ENCODE peak calls at places on chromosomes 16 and 17, in seven cellular contexts. J, V, T, D, G, O and M are unnamed samples.

GRCh38 chr17:82000803-82001649 is 21.7 kb downstream of the CENPX start:
- DNase-seq in V (no peak), J (no peak), O (no peak), T (peak), D (no peak), G (no peak), M (no peak)

GRCh38 chr16:53745753-53746258 is 41.9 kb downstream of the FTO start:
- DNase-seq in T (no peak), G (peak), V (no peak), D (no peak), J (no peak), O (no peak), M (peak)

GRCh38 chr17:67479119-67479517 is 102.0 kb downstream of the PITPNC1 start:
- DNase-seq in T (no peak), O (no peak), V (no peak), J (no peak), D (no peak), G (no peak), M (no peak)

GRCh38 chr16:71499775-71500364 is 10.7 kb upstream of the ZNF19 start:
- DNase-seq in O (no peak), D (no peak), J (peak), V (no peak), G (peak), T (peak), M (peak)

GRCh38 chr17:7467498-7467897 is 11.9 kb downstream of the ZBTB4 start:
- DNase-seq in D (no peak), O (no peak), G (no peak), T (no peak), J (no peak), V (no peak), M (no peak)

GRCh38 chr16:52756812-52757517 is 210.0 kb upstream of the TOX3 start:
- DNase-seq in G (no peak), T (no peak), V (no peak), O (no peak), J (no peak), D (no peak), M (no peak)

GRCh38 chr16:65947951-65948350 is 418.5 kb upstream of the CDH5 start:
- DNase-seq in D (no peak), O (no peak), V (no peak), G (no peak), T (no peak), J (no peak), M (no peak)

GRCh38 chr17:80029235-80029974 is 6.3 kb downstream of the TBC1D16 start:
- DNase-seq in V (peak), G (peak), D (peak), T (no peak), O (peak), J (no peak), M (peak)

GRCh38 chr17:1144139-1144538 is 35.6 kb downstream of the ABR start:
- DNase-seq in D (no peak), J (no peak), O (no peak), T (no peak), V (no peak), G (no peak), M (no peak)

GRCh38 chr17:47297661-47298400 is 25.9 kb upstream of the EFCAB13 start:
- DNase-seq in O (no peak), T (no peak), V (no peak), G (no peak), D (no peak), J (no peak), M (peak)

GRCh38 chr17:31595666-31596381 is 204.3 kb downstream of the RAB11FIP4 start:
- DNase-seq in J (no peak), T (no peak), G (no peak), O (no peak), D (no peak), V (no peak), M (no peak)

GRCh38 chr16:12089492-12090161 is 113.1 kb downstream of the SNX29 start:
- DNase-seq in D (peak), V (peak), O (no peak), G (peak), J (no peak), T (peak), M (peak)

GRCh38 chr16:31714899-31715504 is 158.6 kb upstream of the ZNF267 start:
- DNase-seq in J (no peak), O (no peak), V (no peak), T (peak), G (no peak), D (no peak), M (no peak)

GRCh38 chr17:2844386-2844785 is 48.1 kb downstream of the RAP1GAP2 start:
- DNase-seq in J (no peak), O (no peak), G (peak), D (no peak), T (no peak), V (no peak), M (no peak)

GRCh38 chr17:16131593-16131992 is 83.7 kb downstream of the NCOR1 start:
- DNase-seq in O (no peak), J (no peak), D (no peak), T (no peak), G (no peak), V (no peak), M (no peak)

GRCh38 chr17:80138856-80139426 is 8.0 kb downstream of the EIF4A3 start:
- DNase-seq in T (no peak), V (no peak), O (no peak), G (no peak), J (no peak), D (no peak), M (no peak)

GRCh38 chr17:1861391-1862010 is 31.7 kb downstream of the RPA1 start:
- DNase-seq in O (no peak), D (peak), T (no peak), G (no peak), V (no peak), J (no peak), M (no peak)

GRCh38 chr17:17663160-17664072 is 17.8 kb upstream of the RAI1 start:
- DNase-seq in V (peak), J (peak), T (peak), G (peak), D (peak), O (peak), M (peak)

DNA sequence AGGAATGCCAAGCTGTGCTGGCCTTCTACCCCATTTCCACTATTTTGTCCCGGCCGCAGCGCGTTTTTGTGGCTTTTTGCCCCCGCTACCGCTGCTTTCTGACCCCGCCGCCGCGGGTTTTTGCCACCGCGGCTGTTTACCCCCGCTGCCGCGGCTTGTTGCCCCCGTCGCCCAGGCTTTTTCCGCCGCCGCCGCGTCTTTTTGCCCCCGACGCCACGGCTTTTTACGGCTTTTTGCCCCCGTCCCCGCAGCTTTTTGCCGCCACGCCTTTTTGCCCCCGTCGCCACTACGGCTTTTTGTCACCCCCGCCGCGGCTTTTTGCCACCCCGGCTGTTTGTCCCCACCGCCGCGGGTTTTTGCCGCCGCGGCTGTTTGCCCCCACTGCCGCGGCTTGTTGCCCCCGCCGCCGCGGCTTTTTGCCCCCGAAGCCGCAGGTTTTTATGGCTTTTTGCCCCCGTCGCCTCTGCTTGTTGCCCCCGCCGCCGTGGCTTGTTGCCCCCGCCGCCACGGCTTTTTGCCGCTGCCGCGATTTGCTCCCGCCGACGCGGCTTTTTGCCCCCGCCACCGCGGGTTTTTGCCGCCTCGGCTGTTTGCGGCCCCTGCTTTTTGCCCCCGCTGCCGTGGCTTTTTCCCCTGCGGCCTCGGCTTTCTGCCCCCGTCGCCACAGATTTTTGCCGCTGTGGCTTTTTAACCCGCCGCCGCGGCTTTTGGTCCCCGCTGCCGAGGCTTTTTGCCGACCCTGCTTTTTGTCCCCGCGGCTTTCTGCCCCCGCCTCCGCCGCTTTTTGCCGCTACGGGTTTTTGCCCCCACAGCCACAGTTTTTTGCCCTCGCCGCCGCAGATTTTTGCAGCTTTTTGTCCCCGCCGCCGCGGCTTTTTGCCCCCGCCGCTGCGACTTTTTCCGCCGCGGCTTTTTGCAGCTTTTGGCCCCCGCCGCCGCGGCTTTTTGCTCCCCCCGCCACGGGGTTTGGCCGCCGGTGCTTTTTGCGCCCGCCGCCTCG is 520.4 kb upstream of the WSB1 start:
- DNase-seq in J (no peak), O (no peak), V (no peak), T (no peak), G (no peak), D (no peak), M (no peak)
- H3K4me3 ChIP-seq in J (no peak), O (no peak), V (no peak), T (no peak), G (no peak), D (no peak), M (no peak)

GRCh38 chr16:55171241-55171640 is 152.8 kb upstream of the IRX6 start:
- DNase-seq in O (no peak), G (no peak), T (no peak), J (no peak), V (no peak), D (no peak), M (no peak)
- TF ChIP-seq CTCF in O (peak), G (no peak), T (no peak), J (no peak), V (no peak), D (no peak), M (no peak)

GRCh38 chr17:42521666-42522262 is 14.3 kb upstream of the NAGLU start:
- DNase-seq in J (no peak), D (peak), V (no peak), T (no peak), G (no peak), O (no peak), M (no peak)

GRCh38 chr17:42521036-42521435 is 15.0 kb upstream of the NAGLU start:
- DNase-seq in J (no peak), D (no peak), V (no peak), T (no peak), G (no peak), O (no peak), M (no peak)

GRCh38 chr17:42519546-42520444 is 16.2 kb upstream of the NAGLU start:
- DNase-seq in G (peak), T (no peak), O (peak), V (peak), J (peak), D (peak), M (peak)

GRCh38 chr17:42518755-42519545 is 17.1 kb upstream of the NAGLU start:
- DNase-seq in V (no peak), J (no peak), G (peak), D (peak), O (no peak), T (no peak), M (peak)

DNA sequence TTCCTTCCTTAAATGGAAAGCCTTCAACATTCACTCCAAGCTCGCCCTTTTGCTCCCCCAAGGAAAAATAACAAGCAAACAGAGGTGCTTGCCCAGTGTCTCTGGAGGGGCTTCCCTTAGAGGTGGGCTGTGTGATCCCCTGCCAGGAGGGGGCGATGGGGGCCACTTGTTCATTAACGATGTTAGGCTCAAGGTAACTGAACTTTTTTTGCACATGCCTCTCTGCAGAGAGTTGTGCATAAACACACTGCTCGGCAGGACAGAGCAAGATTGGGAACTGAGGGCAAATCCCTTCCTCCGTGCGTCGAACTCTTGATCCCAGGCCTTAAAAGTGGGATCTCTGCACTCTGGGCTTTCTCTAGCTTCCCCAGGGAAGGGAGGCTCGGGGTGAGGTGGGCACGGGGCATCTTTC is 15.5 kb upstream of the NAGLU start:
- DNase-seq in G (no peak), T (peak), V (no peak), J (no peak), O (no peak), D (no peak), M (no peak)
- H3K4me3 ChIP-seq in G (no peak), T (no peak), V (peak), J (no peak), O (no peak), D (no peak), M (no peak)

DNA sequence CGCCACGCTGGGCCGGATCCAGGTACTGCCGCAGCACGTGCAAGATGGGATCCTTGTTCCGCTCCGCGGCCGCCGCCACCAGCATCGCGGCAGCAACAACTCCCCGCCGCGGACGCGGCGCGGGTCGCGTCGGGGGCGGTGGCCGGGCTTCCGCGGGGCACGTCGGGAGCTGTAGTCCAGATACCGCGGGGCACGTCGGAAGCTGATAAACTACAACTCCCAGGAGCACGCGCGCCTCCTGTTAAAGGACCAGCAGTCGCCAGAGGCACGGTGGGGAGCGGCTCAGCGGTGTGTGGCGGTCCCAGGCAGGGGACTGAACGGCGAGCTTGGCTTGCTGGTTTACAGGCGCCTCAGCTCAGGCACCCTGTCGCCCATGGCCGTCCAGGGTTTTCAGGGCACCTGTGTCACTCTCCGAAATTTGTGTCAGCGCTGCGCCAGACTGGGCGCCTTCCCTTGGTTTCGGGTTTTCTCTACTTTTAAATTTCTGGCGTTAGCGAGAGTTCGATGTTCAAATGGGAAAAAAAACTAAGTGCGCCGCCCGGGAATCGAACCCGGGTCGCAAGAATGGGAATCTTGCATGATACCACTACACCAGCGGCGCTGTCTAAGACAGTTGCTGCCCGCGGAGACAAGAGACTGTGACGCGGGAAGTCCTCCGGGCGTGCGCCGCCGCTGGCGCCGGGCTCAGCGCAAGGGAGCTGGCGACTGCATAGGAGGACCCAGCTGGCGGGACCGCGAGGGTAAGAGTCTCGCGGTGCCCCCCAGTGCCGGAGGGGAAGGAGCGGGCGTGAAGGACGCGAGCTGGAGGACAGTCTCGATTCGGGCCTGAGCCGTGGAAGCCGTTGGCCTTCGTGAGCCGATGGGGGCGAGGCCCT is at the start of gene METTL26:
- DNase-seq in O (peak), D (peak), T (peak), V (peak), G (peak), J (peak), M (peak)
- TF ChIP-seq CTCF in O (no peak), D (no peak), T (no peak), V (no peak), G (no peak), J (no peak), M (no peak)

DNA sequence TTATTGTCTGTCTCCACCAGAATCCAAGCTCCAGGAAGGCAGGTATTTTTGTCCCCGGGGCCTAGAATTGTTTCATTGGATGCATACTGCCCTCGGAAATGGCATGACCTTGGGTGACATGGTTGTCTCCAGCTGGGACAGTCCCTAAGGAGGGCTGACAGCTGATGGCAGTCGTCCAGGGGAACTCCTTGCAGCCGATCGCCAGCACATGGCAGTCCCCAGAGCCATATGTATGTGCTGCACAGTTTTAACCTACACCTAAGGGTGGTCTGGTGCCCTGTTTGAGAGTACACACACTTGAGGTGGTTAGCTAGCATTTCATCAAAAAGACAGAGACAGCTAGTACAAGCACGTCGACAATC is 667 bp upstream of the MFSD6L start:
- DNase-seq in J (no peak), O (no peak), T (no peak), D (no peak), G (no peak), V (no peak), M (no peak)
- H3K4me3 ChIP-seq in J (no peak), O (no peak), T (no peak), D (no peak), G (no peak), V (no peak), M (no peak)

DNA sequence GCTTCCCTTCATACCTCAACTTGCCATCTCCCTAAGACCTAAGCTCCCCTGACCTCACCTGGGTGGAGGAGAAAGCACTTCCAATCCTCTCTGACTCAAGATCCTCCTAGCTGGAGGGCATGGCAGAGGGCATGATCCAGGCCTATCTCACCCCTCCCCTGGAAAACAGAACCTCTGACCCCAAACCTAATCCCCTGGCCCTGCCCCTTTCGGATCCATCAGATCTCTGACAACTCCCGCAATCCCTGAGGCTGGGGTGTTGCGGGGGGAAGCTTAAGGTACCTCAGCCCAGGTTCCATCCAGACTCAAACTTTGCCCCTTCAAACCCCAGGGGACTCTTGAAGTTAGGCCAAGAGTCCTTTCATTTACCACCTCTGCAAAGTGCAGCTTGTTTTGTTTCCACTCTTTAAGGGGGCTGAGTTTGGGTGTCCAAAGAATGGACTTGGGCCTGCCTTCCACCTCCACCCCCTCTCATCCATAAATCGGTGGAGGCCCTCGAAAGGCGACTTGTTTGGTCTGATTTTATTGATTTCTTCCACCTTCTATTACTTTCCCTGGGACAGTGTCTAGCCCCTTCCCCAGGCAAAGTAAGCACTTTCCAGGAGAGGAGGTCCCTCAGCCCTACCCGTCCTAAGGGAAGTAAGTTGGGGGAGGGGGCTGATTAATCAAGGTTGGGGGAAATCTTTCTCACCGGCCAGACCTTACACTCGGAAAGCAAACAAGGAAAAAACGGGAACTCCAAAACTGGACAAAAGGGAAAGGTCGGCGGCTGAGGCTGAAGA is 2.6 kb downstream of the EPOP start:
- DNase-seq in J (no peak), O (no peak), T (no peak), V (no peak), G (no peak), D (no peak), M (no peak)
- TF ChIP-seq CTCF in J (no peak), O (no peak), T (no peak), V (no peak), G (peak), D (no peak), M (no peak)

DNA sequence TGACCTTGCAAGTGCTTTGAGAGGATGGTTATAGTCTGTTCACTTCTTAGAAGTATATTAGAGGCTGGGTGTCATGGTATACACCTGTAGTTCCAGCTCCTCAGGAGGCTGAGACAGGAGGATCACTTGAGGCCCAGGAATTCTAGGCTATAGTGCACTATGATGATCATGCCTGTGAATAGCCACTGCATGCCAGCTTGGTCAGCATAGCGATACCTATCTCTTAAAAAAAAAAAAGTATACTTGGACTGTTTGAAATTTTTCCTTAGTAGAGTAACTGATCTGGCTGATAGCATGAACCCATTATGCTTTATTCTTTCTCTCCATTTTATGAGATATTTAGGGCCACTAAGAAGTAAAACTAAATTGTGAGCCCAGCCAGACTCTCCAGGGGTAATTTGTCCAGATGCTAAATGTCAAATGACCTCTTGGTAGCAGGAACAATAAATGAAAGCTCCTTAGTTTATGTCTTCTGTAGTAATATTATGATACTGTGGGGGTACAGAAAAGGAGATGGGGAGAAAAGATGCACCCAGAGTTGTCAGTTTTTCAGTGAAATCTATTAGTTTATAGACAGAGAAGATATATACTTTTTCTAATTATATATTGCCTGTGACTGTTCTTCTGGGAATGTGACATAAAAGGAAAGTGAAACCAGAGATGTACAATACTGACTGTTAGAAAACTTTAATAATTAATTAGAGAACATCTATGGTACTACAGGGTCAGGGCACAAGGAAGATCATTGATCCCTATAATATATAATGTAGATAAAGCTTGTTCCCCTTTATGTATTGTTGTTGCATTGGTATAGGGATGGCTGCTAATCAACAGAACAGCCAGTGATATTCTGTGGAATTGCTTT is 335.3 kb upstream of the TBX2 start:
- DNase-seq in T (no peak), O (no peak), J (no peak), D (no peak), G (peak), V (no peak), M (no peak)
- H3K4me3 ChIP-seq in T (no peak), O (no peak), J (no peak), D (no peak), G (no peak), V (peak), M (no peak)